ENCODE peak calls at places on chromosomes 2 and 18, in seven cellular contexts. One of them, this sample, is unnamed.

GRCh38 chr2:169363570-169364150 is 1.3 kb upstream of the LRP2 start:
- DNase-seq in colonic mucosa: peak; percentile 23
- DNase-seq in GM06990: peak; percentile 22
- DNase-seq in tibial nerve: no peak
- DNase-seq in AG10803: no peak
- DNase-seq in neural progenitor cell: peak; percentile 76
- DNase-seq in Panc1: no peak
- DNase-seq in this sample: no peak

GRCh38 chr2:48600204-48600813 is 17.3 kb upstream of the GTF2A1L start:
- DNase-seq in colonic mucosa: no peak
- DNase-seq in GM06990: no peak
- DNase-seq in tibial nerve: no peak
- DNase-seq in AG10803: peak; percentile 36
- DNase-seq in neural progenitor cell: peak; percentile 54
- DNase-seq in Panc1: peak; percentile 53
- DNase-seq in this sample: no peak

GRCh38 chr2:58194451-58194850 is 46.7 kb downstream of the FANCL start:
- DNase-seq in colonic mucosa: no peak
- DNase-seq in GM06990: no peak
- DNase-seq in tibial nerve: no peak
- DNase-seq in AG10803: no peak
- DNase-seq in neural progenitor cell: no peak
- DNase-seq in Panc1: no peak
- DNase-seq in this sample: peak; percentile 23

GRCh38 chr2:151947524-151948165 is 119.4 kb upstream of the ARL5A start:
- DNase-seq in colonic mucosa: no peak
- DNase-seq in GM06990: peak; percentile 13
- DNase-seq in tibial nerve: no peak
- DNase-seq in AG10803: no peak
- DNase-seq in neural progenitor cell: no peak
- DNase-seq in Panc1: no peak
- DNase-seq in this sample: no peak

GRCh38 chr18:34311468-34311867 is 86.8 kb upstream of the NOL4 start:
- DNase-seq in colonic mucosa: no peak
- DNase-seq in GM06990: no peak
- DNase-seq in tibial nerve: no peak
- DNase-seq in AG10803: no peak
- DNase-seq in neural progenitor cell: no peak
- DNase-seq in Panc1: no peak
- DNase-seq in this sample: no peak

GRCh38 chr18:70382032-70382431 is 93.2 kb downstream of the SOCS6 start:
- DNase-seq in colonic mucosa: peak; percentile 34
- DNase-seq in GM06990: no peak
- DNase-seq in tibial nerve: no peak
- DNase-seq in AG10803: no peak
- DNase-seq in neural progenitor cell: no peak
- DNase-seq in Panc1: no peak
- DNase-seq in this sample: no peak

GRCh38 chr2:17901246-17901645 is 22.8 kb downstream of the KCNS3 start:
- DNase-seq in colonic mucosa: no peak
- DNase-seq in GM06990: no peak
- DNase-seq in tibial nerve: peak; percentile 42
- DNase-seq in AG10803: no peak
- DNase-seq in neural progenitor cell: no peak
- DNase-seq in Panc1: no peak
- DNase-seq in this sample: no peak

GRCh38 chr18:51196116-51196810 is 1.2 kb downstream of the MEX3C start:
- DNase-seq in colonic mucosa: peak; percentile 53
- DNase-seq in GM06990: peak; percentile 62
- DNase-seq in tibial nerve: peak; percentile 32
- DNase-seq in AG10803: peak; percentile 24
- DNase-seq in neural progenitor cell: peak; percentile 21
- DNase-seq in Panc1: no peak
- DNase-seq in this sample: no peak

GRCh38 chr2:166332049-166332448 is 43.7 kb downstream of the SCN9A start:
- DNase-seq in colonic mucosa: no peak
- DNase-seq in GM06990: no peak
- DNase-seq in tibial nerve: no peak
- DNase-seq in AG10803: no peak
- DNase-seq in neural progenitor cell: no peak
- DNase-seq in Panc1: no peak
- DNase-seq in this sample: no peak

GRCh38 chr2:58039170-58039611 is 7.4 kb upstream of the VRK2 start:
- DNase-seq in colonic mucosa: no peak
- DNase-seq in GM06990: no peak
- DNase-seq in tibial nerve: no peak
- DNase-seq in AG10803: peak; percentile 46
- DNase-seq in neural progenitor cell: no peak
- DNase-seq in Panc1: no peak
- DNase-seq in this sample: no peak

GRCh38 chr2:7356909-7357584 is 439.8 kb downstream of the RNF144A start:
- DNase-seq in colonic mucosa: no peak
- DNase-seq in GM06990: no peak
- DNase-seq in tibial nerve: no peak
- DNase-seq in AG10803: no peak
- DNase-seq in neural progenitor cell: no peak
- DNase-seq in Panc1: no peak
- DNase-seq in this sample: no peak

GRCh38 chr2:156901373-156902031 is 356.0 kb upstream of the GALNT5 start:
- DNase-seq in colonic mucosa: no peak
- DNase-seq in GM06990: no peak
- DNase-seq in tibial nerve: no peak
- DNase-seq in AG10803: peak; percentile 56
- DNase-seq in neural progenitor cell: no peak
- DNase-seq in Panc1: no peak
- DNase-seq in this sample: no peak

GRCh38 chr2:215784371-215784783 is 229.0 kb downstream of the MREG start:
- DNase-seq in colonic mucosa: no peak
- DNase-seq in GM06990: no peak
- DNase-seq in tibial nerve: no peak
- DNase-seq in AG10803: peak; percentile 97
- DNase-seq in neural progenitor cell: no peak
- DNase-seq in Panc1: no peak
- DNase-seq in this sample: no peak

GRCh38 chr2:170878061-170878460 is 51.0 kb upstream of the GORASP2 start:
- DNase-seq in colonic mucosa: no peak
- DNase-seq in GM06990: no peak
- DNase-seq in tibial nerve: no peak
- DNase-seq in AG10803: no peak
- DNase-seq in neural progenitor cell: no peak
- DNase-seq in Panc1: no peak
- DNase-seq in this sample: no peak

GRCh38 chr2:45223531-45223930 is 214.3 kb upstream of the SIX2 start:
- DNase-seq in colonic mucosa: no peak
- DNase-seq in GM06990: no peak
- DNase-seq in tibial nerve: no peak
- DNase-seq in AG10803: no peak
- DNase-seq in neural progenitor cell: no peak
- DNase-seq in Panc1: no peak
- DNase-seq in this sample: no peak

DNA sequence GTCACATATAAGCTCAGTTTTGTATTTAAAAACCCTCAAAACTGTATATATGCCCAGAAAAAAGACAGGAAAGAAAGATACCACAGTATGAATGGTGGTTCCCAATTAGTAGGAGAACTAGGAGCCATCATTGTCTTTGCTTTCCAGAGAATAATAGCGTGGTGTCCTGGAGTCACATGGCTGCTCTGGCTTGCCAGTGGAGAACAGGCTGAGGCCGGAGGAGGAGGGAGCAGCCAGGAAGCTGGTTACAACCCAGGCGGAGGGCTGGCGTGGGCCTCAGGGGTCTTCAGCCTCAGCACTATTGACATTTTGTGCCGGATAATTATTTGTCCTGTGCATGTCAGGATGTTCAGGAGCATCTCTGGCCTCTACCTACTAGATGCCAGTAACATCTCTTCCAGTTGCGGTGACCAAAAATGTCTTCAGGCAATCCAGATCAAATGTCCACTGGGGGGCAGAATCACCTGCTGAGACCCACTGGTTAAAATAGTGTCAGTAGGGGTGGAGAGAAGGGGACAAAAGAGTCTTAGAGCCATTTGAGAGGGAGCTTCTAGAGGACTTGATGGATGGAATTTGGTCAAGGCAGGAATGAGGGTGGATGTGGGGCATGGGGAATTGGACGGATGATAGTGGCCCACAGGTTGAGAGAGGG is 144.8 kb downstream of the AGAP1 start:
- DNase-seq in colonic mucosa: no peak
- DNase-seq in GM06990: no peak
- DNase-seq in tibial nerve: no peak
- DNase-seq in AG10803: no peak
- DNase-seq in neural progenitor cell: peak; percentile 28
- DNase-seq in Panc1: no peak
- DNase-seq in this sample: no peak
- TF ChIP-seq CTCF in colonic mucosa: no peak
- TF ChIP-seq CTCF in GM06990: peak; percentile 8
- TF ChIP-seq CTCF in tibial nerve: no peak
- TF ChIP-seq CTCF in AG10803: no peak
- TF ChIP-seq CTCF in neural progenitor cell: peak; percentile 43
- TF ChIP-seq CTCF in Panc1: no peak
- TF ChIP-seq CTCF in this sample: peak; percentile 16

DNA sequence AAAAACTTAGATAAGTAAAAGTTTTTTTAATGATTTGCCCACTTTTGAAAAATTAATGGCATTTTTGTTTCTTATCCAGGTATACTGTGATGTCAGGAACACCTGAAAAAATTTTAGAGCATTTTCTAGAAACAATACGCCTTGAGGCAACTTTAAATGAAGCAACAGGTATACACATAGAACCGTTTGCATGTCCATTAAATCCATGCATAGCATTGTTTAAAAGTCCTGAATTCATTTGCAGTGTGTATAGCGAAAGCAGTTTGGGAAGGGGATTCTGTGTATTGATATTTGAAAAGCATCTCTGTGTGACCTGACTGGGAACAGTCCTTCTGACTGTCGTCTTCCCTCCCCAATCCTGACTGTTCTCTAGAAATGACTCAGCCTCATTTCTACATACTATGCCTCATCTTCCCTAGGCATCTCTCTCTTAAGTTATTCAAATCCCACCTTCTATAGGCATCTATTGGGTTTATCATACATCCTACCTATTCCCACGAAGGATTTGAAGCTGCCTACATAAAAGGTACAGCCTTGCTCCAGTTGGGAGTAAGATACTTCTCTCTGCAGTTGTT is 79.2 kb upstream of the MAP3K20 start:
- DNase-seq in colonic mucosa: no peak
- DNase-seq in GM06990: no peak
- DNase-seq in tibial nerve: no peak
- DNase-seq in AG10803: peak; percentile 44
- DNase-seq in neural progenitor cell: no peak
- DNase-seq in Panc1: no peak
- DNase-seq in this sample: no peak
- H3K4me3 ChIP-seq in colonic mucosa: no peak overlapping the region
- H3K4me3 ChIP-seq in GM06990: no peak overlapping the region
- H3K4me3 ChIP-seq in tibial nerve: no peak overlapping the region
- H3K4me3 ChIP-seq in AG10803: no peak overlapping the region
- H3K4me3 ChIP-seq in neural progenitor cell: no peak overlapping the region
- H3K4me3 ChIP-seq in Panc1: no peak overlapping the region
- H3K4me3 ChIP-seq in this sample: no peak overlapping the region

DNA sequence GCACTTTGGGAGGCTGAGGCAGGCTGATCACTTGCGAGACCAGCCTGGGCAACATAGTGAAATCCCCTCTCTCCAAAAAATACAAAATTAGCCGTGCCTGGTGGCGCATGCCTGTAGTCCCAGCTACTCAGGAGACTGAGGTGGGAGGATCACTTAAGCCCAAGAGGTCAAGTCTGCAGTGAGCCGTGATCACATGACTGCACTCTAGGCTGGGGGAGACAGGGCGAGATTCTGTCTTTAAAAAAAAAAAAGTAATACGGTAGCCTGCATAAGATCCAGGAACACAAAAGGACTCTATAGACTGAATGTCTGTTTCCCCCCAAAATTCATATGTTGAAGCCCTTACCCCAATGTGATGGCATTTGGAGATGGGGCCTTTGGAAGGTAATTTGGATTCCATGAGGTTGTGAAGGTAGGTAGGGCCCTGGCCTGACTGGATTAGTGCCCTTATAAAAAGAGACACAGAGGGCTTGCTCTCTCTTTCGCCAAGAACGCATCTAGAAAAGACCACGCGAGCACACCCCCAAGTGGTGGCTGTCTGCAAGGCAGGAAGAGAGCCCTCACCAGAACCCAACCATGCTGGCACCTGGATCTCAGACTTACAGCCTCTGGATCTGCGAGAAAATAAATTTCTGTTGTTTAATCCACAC is 17.0 kb downstream of the MBOAT2 start:
- DNase-seq in colonic mucosa: no peak
- DNase-seq in GM06990: no peak
- DNase-seq in tibial nerve: no peak
- DNase-seq in AG10803: no peak
- DNase-seq in neural progenitor cell: peak; percentile 31
- DNase-seq in Panc1: no peak
- DNase-seq in this sample: no peak
- TF ChIP-seq CTCF in colonic mucosa: no peak
- TF ChIP-seq CTCF in GM06990: peak; percentile 74
- TF ChIP-seq CTCF in tibial nerve: no peak
- TF ChIP-seq CTCF in AG10803: peak; percentile 16
- TF ChIP-seq CTCF in neural progenitor cell: peak; percentile 55
- TF ChIP-seq CTCF in Panc1: peak; percentile 65
- TF ChIP-seq CTCF in this sample: no peak

GRCh38 chr2:40489678-40489960 is 37.7 kb upstream of the SLC8A1 start:
- DNase-seq in colonic mucosa: no peak
- DNase-seq in GM06990: no peak
- DNase-seq in tibial nerve: no peak
- DNase-seq in AG10803: no peak
- DNase-seq in neural progenitor cell: no peak
- DNase-seq in Panc1: no peak
- DNase-seq in this sample: no peak

GRCh38 chr2:40487592-40487991 is 35.7 kb upstream of the SLC8A1 start:
- DNase-seq in colonic mucosa: no peak
- DNase-seq in GM06990: no peak
- DNase-seq in tibial nerve: no peak
- DNase-seq in AG10803: peak; percentile 8
- DNase-seq in neural progenitor cell: no peak
- DNase-seq in Panc1: no peak
- DNase-seq in this sample: no peak

GRCh38 chr2:40485319-40485718 is 33.4 kb upstream of the SLC8A1 start:
- DNase-seq in colonic mucosa: no peak
- DNase-seq in GM06990: no peak
- DNase-seq in tibial nerve: no peak
- DNase-seq in AG10803: no peak
- DNase-seq in neural progenitor cell: no peak
- DNase-seq in Panc1: no peak
- DNase-seq in this sample: no peak

GRCh38 chr2:40488101-40488598 is 36.3 kb upstream of the SLC8A1 start:
- DNase-seq in colonic mucosa: no peak
- DNase-seq in GM06990: no peak
- DNase-seq in tibial nerve: no peak
- DNase-seq in AG10803: peak; percentile 66
- DNase-seq in neural progenitor cell: peak; percentile 58
- DNase-seq in Panc1: peak; percentile 8
- DNase-seq in this sample: no peak

GRCh38 chr2:40488927-40489677 is 37.2 kb upstream of the SLC8A1 start:
- DNase-seq in colonic mucosa: no peak
- DNase-seq in GM06990: no peak
- DNase-seq in tibial nerve: no peak
- DNase-seq in AG10803: peak; percentile 37
- DNase-seq in neural progenitor cell: no peak
- DNase-seq in Panc1: no peak
- DNase-seq in this sample: no peak
- H3K4me3 ChIP-seq in colonic mucosa: peak overlapping the region; percentile 24
- H3K4me3 ChIP-seq in GM06990: no peak overlapping the region
- H3K4me3 ChIP-seq in tibial nerve: peak overlapping the region; percentile 16
- H3K4me3 ChIP-seq in AG10803: peak overlapping the region; percentile 39
- H3K4me3 ChIP-seq in neural progenitor cell: no peak overlapping the region
- H3K4me3 ChIP-seq in Panc1: peak overlapping the region; percentile 22
- H3K4me3 ChIP-seq in this sample: no peak overlapping the region

This sample was measured in LNCaP clone FGC.